ENCODE peak calls at places on chromosome 9, in eight cellular contexts. G, E, P, R, C, H, U and K are unnamed samples.

GRCh38 chr9:113652355-113653152 is 189.0 kb downstream of the RGS3 start:
- DNase-seq in P (no peak), G (no peak), C (no peak), H (no peak), E (no peak), R (no peak), U (no peak), K (no peak)

GRCh38 chr9:68704804-68705635 is at the start of gene PIP5K1B:
- DNase-seq in G (peak; percentile 29), P (peak; percentile 90), R (no peak), U (peak; percentile 84), C (peak; percentile 29), E (peak; percentile 43), H (peak; percentile 77), K (peak; percentile 52)

GRCh38 chr9:95449016-95449415 is 67.8 kb downstream of the PTCH1 start:
- DNase-seq in P (no peak), H (no peak), U (no peak), C (no peak), E (no peak), G (no peak), R (no peak), K (no peak)

GRCh38 chr9:94903961-94904421 is 177.5 kb downstream of the AOPEP start:
- DNase-seq in C (peak; percentile 82), U (no peak), P (no peak), E (no peak), G (no peak), H (no peak), R (no peak), K (no peak)

GRCh38 chr9:108474356-108474755 is 381.4 kb downstream of the ACTL7B start:
- DNase-seq in H (no peak), G (no peak), C (no peak), R (no peak), U (no peak), E (no peak), P (no peak), K (no peak)

GRCh38 chr9:7303932-7304331 is 495.6 kb downstream of the DMAC1 start:
- DNase-seq in G (no peak), C (no peak), U (no peak), R (no peak), P (no peak), E (no peak), H (no peak), K (no peak)

GRCh38 chr9:130426883-130427282 is 17.9 kb upstream of the ASS1 start:
- DNase-seq in P (peak; percentile 53), U (no peak), H (no peak), C (peak; percentile 35), R (no peak), G (no peak), E (peak; percentile 75), K (no peak)

GRCh38 chr9:7180247-7180646 is 422.5 kb downstream of the KDM4C start:
- DNase-seq in R (no peak), G (no peak), E (no peak), C (no peak), H (no peak), U (no peak), P (no peak), K (no peak)

GRCh38 chr9:134564431-134565170 is 77.0 kb upstream of the COL5A1 start:
- DNase-seq in P (no peak), E (peak; percentile 36), H (no peak), C (peak; percentile 94), G (no peak), U (no peak), R (peak; percentile 1), K (no peak)

GRCh38 chr9:129640086-129640870 is 1.7 kb downstream of the ASB6 start:
- DNase-seq in C (peak; percentile 39), U (no peak), R (peak; percentile 43), E (no peak), H (no peak), P (no peak), G (no peak), K (no peak)

GRCh38 chr9:36551868-36552267 is 20.8 kb upstream of the MELK start:
- DNase-seq in P (no peak), H (no peak), G (no peak), C (no peak), U (no peak), R (no peak), E (no peak), K (no peak)

GRCh38 chr9:114908104-114908621 is 22.2 kb downstream of the TNFSF8 start:
- DNase-seq in P (no peak), C (peak; percentile 52), R (no peak), G (no peak), U (no peak), H (no peak), E (peak; percentile 60), K (no peak)

GRCh38 chr9:81637276-81637675 is 52.1 kb downstream of the TLE1 start:
- DNase-seq in E (no peak), P (no peak), G (no peak), U (no peak), C (peak; percentile 18), H (no peak), R (no peak), K (no peak)

GRCh38 chr9:100498592-100498991 is 25.6 kb downstream of the TMEFF1 start:
- DNase-seq in R (no peak), H (no peak), U (no peak), E (no peak), P (no peak), G (no peak), C (peak; percentile 61), K (no peak)

GRCh38 chr9:79768199-79768598 is 196.4 kb downstream of the TLE4 start:
- DNase-seq in H (no peak), U (no peak), R (peak; percentile 68), E (peak; percentile 62), C (peak; percentile 78), G (no peak), P (no peak), K (no peak)

DNA sequence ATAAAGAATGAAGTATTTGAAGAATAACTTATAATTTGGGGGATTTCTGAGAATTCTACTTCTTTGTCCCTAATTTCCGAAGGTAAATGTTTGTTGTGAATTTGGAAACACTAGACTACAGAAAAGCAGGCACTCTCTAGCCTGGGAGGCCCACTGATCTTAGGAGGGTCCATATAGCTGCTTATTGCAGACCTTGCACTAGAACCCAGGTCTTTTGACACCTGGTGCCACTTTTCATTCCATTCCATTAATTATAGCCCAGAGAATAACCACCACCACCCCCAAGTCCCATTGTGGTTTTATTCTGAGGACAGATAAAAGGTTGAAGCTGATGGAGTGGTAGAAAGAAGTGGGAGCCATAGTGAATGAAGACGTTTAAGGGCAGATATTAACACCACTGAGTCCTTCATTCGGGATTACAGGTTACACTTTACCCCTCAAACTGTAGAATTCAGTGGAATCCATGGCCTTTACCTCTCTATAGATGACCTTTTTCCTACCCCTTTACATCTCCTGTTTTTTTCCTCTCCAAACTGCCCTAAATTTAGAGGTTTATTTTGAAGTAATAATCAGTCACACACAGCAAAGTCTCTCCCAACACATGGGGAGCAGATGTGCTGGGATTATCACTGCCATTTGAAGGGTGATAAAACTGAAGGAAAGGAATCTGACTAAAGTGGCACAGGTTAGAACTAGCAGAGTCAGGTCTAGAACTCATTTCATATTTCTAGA is 12.0 kb upstream of the PSMD5 start:
- DNase-seq in G (no peak), E (no peak), P (no peak), U (no peak), C (no peak), H (no peak), R (no peak), K (no peak)
- H3K4me1 ChIP-seq in G (no peaks in the 10 kb centered on the region), E (peaks cover 9% of the 10 kb centered on the region), P (no peaks in the 10 kb centered on the region), U (no peaks in the 10 kb centered on the region), C (no peaks in the 10 kb centered on the region), H (peaks cover 7% of the 10 kb centered on the region), R (no peaks in the 10 kb centered on the region), K (peaks cover 2% of the 10 kb centered on the region)

GRCh38 chr9:124008307-124008854 is 3.2 kb upstream of the LHX2 start:
- DNase-seq in E (no peak), U (no peak), R (no peak), H (no peak), C (no peak), G (no peak), P (no peak), K (no peak)

GRCh38 chr9:124008855-124009834 is 2.4 kb upstream of the LHX2 start:
- DNase-seq in G (no peak), E (no peak), U (no peak), P (no peak), R (no peak), H (no peak), C (no peak), K (no peak)

GRCh38 chr9:124010665-124011321 is 775 bp upstream of the LHX2 start:
- DNase-seq in E (no peak), U (no peak), H (peak; percentile 16), C (no peak), G (no peak), R (no peak), P (no peak), K (no peak)

GRCh38 chr9:124010303-124010664 is 1.3 kb upstream of the LHX2 start:
- DNase-seq in C (no peak), E (no peak), P (no peak), U (no peak), G (no peak), R (no peak), H (no peak), K (no peak)

DNA sequence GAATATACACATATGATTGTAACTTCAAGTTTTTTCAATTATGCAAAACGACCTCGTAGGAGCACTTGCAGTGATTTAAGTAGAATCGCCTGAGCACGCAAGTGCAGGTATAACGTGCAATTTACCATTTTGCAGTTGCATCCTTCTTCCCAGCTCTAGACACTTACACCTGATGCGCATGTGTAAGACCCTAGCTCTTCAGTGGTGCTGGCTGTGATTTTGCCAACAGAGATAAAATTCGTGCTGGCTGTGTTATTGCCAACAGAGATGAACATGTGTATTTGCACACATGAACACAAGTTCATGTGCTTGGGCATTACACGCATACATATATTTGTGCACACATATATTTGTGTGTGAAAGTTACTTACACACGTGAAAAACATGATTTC is 1.7 kb upstream of the LHX2 start:
- DNase-seq in U (no peak), P (no peak), H (no peak), E (no peak), R (no peak), C (no peak), G (no peak), K (no peak)
- H3K27me3 ChIP-seq in U (peaks cover 77% of the 10 kb centered on the region), P (peaks cover 100% of the 10 kb centered on the region), H (peaks cover 100% of the 10 kb centered on the region), E (peaks cover 69% of the 10 kb centered on the region), R (peaks cover 12% of the 10 kb centered on the region), C (peaks cover 96% of the 10 kb centered on the region), G (peaks cover 45% of the 10 kb centered on the region), K (peaks cover 92% of the 10 kb centered on the region)

GRCh38 chr9:131738293-131738692 is 1.6 kb downstream of the RAPGEF1 start:
- DNase-seq in G (no peak), H (no peak), E (no peak), C (no peak), R (no peak), U (no peak), P (no peak), K (no peak)
- H3K4me3 ChIP-seq in G (peak overlapping the region; percentile 90), H (peak overlapping the region; percentile 72), E (no peak overlapping the region), C (no peak overlapping the region), R (peak overlapping the region; percentile 60), U (peak overlapping the region; percentile 64), P (no peak overlapping the region), K (no peak overlapping the region)

DNA sequence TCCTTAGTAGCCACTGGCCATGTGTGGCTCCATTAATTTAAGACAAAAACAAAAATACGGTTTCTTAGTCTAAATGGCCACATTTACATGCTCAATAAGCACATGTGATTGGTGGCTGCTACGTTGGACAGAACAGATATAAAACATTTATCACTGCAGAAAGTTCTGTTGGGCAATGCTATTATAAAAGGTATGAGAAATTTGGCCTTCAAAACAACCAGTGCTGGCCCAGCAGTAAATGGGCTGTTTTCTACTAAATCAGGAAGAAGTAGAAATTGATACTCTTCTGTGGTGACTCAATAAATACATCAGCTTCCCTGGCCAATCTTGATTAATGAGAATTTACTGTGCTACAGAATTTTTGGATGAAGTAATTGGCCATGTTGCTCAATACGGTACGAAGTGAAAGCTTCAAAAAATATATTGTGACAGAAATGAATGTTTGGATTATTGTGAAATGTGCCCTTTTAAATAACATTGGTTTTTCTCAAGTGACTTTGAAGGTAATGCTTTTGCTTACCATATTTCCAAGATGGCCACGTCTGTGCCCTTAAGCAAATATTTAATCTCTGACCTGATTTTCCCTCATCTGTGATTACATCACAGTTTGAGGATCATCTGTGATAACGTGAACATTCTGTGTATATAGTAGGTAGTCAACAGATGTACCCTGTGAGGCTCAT is 4.2 kb downstream of the DNAJA1 start:
- DNase-seq in H (no peak), E (no peak), R (no peak), U (no peak), P (no peak), C (peak; percentile 75), G (no peak), K (no peak)
- H3K4me1 ChIP-seq in H (peaks cover 94% of the 10 kb centered on the region), E (peaks cover 2% of the 10 kb centered on the region), R (peaks cover 3% of the 10 kb centered on the region), U (peaks cover 3% of the 10 kb centered on the region), P (peaks cover 18% of the 10 kb centered on the region), C (peaks cover 2% of the 10 kb centered on the region), G (peaks cover 57% of the 10 kb centered on the region), K (no peaks in the 10 kb centered on the region)